ENCODE peak calls at places on chromosomes 11 and 22, in six cellular contexts. B, Y, C, P, J and G are unnamed samples.

GRCh38 chr11:63862923-63863322 is 24.0 kb downstream of the MARK2 start:
- DNase-seq in J (no peak), Y (no peak), B (no peak), C (no peak), P (no peak), G (peak; percentile 78)

GRCh38 chr11:89521294-89521693 is 30.1 kb upstream of the NOX4 start:
- DNase-seq in J (no peak), B (no peak), P (no peak), C (no peak), Y (no peak), G (no peak)

GRCh38 chr22:30265851-30266444 is 703 bp downstream of the OSM start:
- DNase-seq in J (no peak), B (peak; percentile 84), P (no peak), C (no peak), Y (peak; percentile 59), G (no peak)

GRCh38 chr22:19772673-19773469 is 12.3 kb downstream of the TBX1 start:
- DNase-seq in C (no peak), P (no peak), B (peak; percentile 48), J (peak; percentile 19), Y (peak; percentile 38), G (no peak)

GRCh38 chr11:125332821-125333220 is 163.2 kb downstream of the FEZ1 start:
- DNase-seq in C (no peak), J (no peak), Y (no peak), P (no peak), B (no peak), G (no peak)

GRCh38 chr11:134372961-134373360 is 39.1 kb downstream of the B3GAT1 start:
- DNase-seq in B (no peak), P (peak; percentile 34), Y (no peak), J (no peak), C (no peak), G (no peak)

GRCh38 chr22:30204742-30205111 is 41.8 kb downstream of the LIF start:
- DNase-seq in B (no peak), C (no peak), J (peak; percentile 88), P (no peak), Y (no peak), G (no peak)

GRCh38 chr22:40525250-40525884 is 111.2 kb downstream of the MRTFA start:
- DNase-seq in C (peak; percentile 54), Y (peak; percentile 50), J (peak; percentile 67), P (peak; percentile 38), B (peak; percentile 65), G (peak; percentile 69)

GRCh38 chr11:118524757-118525465 is 2.4 kb upstream of the TTC36 start:
- DNase-seq in P (no peak), J (no peak), B (no peak), C (no peak), Y (no peak), G (no peak)

GRCh38 chr11:45079943-45080719 is 66.3 kb upstream of the PRDM11 start:
- DNase-seq in P (no peak), J (no peak), B (peak; percentile 69), Y (no peak), C (no peak), G (no peak)

GRCh38 chr11:94272738-94273313 is 31.6 kb upstream of the IZUMO1R start:
- DNase-seq in J (no peak), C (no peak), P (peak; percentile 9), B (no peak), Y (peak; percentile 15), G (no peak)

GRCh38 chr11:118194835-118195627 is 18.6 kb upstream of the SCN2B start:
- DNase-seq in J (peak; percentile 77), P (peak; percentile 15), B (peak; percentile 78), Y (peak; percentile 70), C (peak; percentile 44), G (peak; percentile 95)

GRCh38 chr11:76209956-76210885 is 3.9 kb upstream of the WNT11 start:
- DNase-seq in P (peak; percentile 69), B (peak; percentile 78), C (peak; percentile 76), Y (peak; percentile 79), J (peak; percentile 84), G (peak; percentile 72)

GRCh38 chr11:64340671-64341335 is 799 bp downstream of the CCDC88B start:
- DNase-seq in J (no peak), C (no peak), Y (peak; percentile 61), B (peak; percentile 83), P (no peak), G (no peak)

DNA sequence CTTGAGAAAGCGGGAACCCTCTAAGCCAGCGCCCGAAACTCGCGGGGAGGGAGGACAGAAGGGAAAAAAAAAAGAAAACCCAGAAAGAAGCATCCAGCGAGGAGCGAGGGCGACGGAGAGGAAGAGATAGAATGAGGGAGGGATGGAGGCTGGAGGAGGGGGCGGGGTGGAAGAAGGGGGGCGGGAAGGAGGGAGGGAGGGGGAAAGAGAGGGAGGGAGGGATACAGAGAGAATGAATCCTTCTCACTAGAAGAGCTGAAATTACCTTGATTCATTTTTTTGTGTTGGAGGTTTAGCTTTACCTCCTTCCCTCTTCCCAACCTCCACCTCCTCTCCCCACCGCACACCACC is 19.3 kb upstream of the BDNF start:
- DNase-seq in C (no peak), P (no peak), Y (no peak), B (no peak), J (no peak), G (no peak)
- H3K4me3 ChIP-seq in C (peak overlapping the region; percentile 57), P (peak overlapping the region; percentile 39), Y (peak overlapping the region; percentile 44), B (peak overlapping the region; percentile 39), J (peak overlapping the region; percentile 65), G (no peak overlapping the region)

DNA sequence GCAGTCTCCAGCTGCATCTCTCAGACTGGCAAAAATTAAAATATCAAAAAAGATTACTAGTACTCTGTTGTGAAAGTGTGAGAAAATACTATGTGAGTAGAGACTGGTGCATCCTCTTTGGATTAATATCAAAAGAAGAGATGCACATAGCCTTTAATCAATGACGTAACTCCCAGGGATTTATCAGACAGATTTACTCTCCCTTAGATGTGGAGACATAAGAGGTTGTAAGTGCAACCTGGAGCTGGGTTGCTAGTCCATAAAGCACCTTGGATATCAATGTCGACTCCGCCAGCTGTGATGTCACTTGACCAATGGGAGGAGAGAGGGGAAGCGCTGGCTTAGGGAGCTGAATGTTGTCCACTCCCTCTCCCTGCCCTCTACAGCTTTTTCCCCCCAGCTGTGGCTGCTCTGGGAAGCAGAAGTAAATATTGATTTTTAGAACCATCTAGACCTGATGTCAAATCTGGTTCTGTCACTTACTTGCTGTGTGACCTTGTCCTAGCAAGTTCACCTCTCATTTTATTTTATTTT is 28.9 kb upstream of the TMEM86A start:
- DNase-seq in P (no peak), Y (no peak), B (no peak), C (no peak), J (no peak), G (no peak)
- H3K4me3 ChIP-seq in P (no peak overlapping the region), Y (no peak overlapping the region), B (no peak overlapping the region), C (no peak overlapping the region), J (no peak overlapping the region), G (no peak overlapping the region)

DNA sequence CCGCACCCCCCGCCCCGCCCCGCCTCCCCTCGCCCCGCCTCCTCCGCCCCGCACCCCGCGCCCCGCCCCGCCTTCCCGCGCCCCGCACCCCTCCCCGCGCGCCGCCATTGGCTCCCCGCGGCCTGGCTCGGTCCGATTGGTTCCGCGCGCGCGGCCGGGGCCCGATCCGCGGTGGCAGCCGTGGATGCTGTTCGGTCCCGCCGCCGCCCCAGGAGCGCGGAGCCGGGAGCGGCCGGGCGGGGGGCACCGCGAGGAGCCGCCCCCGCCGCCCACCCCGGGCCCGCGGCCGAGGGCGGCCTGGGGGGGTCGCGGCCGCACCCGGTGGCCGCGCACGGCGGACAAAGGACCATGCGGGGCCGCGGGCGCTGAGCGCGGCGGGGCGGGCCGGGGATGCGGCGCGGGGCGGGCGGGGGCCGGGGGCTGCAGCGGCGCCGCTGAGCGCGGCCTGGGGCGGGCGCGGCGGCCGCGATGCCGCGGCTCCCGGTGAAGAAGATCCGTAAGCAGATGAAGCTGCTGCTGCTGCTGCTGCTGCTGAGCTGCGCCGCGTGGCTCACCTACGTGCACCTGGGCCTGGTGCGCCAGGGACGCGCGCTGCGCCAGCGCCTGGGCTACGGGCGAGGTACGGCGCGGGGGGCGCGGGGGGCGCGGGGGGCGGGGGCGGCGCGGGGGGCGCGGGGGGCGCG is at the start of gene B4GALNT4:
- DNase-seq in J (peak; percentile 29), P (peak; percentile 15), B (peak; percentile 22), Y (no peak), C (no peak), G (no peak)
- H3K4me3 ChIP-seq in J (peak within 1 kb of the TSS; percentile 35), P (peak within 1 kb of the TSS; percentile 2), B (no peak within 1 kb of the TSS), Y (peak within 1 kb of the TSS; percentile 14), C (no peak within 1 kb of the TSS), G (no peak within 1 kb of the TSS)

GRCh38 chr11:128695539-128696221 is 1.8 kb downstream of the FLI1 start:
- DNase-seq in Y (no peak), P (no peak), J (peak; percentile 62), B (peak; percentile 81), C (no peak), G (no peak)
- H3K4me3 ChIP-seq in Y (peak overlapping the region; percentile 72), P (peak overlapping the region; percentile 49), J (peak overlapping the region; percentile 85), B (peak overlapping the region; percentile 73), C (peak overlapping the region; percentile 75), G (no peak overlapping the region)

GRCh38 chr11:57566035-57566504 is 1.4 kb downstream of the UBE2L6 start:
- DNase-seq in Y (no peak), C (no peak), J (peak; percentile 60), P (peak; percentile 44), B (no peak), G (no peak)
- H3K4me3 ChIP-seq in Y (peak overlapping the region; percentile 67), C (peak overlapping the region; percentile 78), J (peak overlapping the region; percentile 88), P (peak overlapping the region; percentile 78), B (peak overlapping the region; percentile 98), G (no peak overlapping the region)

DNA sequence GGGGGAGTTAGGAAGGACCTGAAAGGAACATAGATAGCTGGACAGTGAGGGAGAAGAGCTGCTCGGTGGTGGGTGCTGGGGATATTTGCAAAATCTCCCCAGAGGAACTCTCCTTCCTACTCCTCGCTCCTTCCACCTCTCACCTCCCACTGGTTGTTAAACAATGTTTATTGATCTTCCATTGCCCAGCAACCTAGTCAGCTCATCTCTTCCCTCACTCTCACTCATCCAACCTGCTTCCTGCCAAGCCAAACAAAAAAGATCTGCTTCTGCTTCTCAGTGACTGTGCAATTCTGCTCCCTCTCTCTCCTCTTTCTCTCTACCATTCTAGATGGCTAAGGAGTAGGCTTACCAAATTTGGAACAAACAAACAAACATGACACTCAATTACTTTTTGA is 115.0 kb downstream of the SLC1A2 start:
- DNase-seq in P (no peak), B (no peak), C (no peak), J (peak; percentile 60), Y (no peak), G (no peak)
- H3K4me3 ChIP-seq in P (no peak overlapping the region), B (no peak overlapping the region), C (no peak overlapping the region), J (no peak overlapping the region), Y (no peak overlapping the region), G (no peak overlapping the region)